ENCODE peak calls at places on chromosomes 4 and X, in four cellular contexts. One of them, this sample, is unnamed.

GRCh38 chrX:25278341-25278740 is 262.6 kb upstream of the ARX start:
- DNase-seq in pancreas: no peak
- DNase-seq in PC-3: no peak
- DNase-seq in amygdala: no peak
- DNase-seq in this sample: no peak

GRCh38 chrX:80765226-80765625 is 44.5 kb downstream of the BRWD3 start:
- DNase-seq in amygdala: no peak
- DNase-seq in PC-3: peak; percentile 83
- DNase-seq in pancreas: no peak
- DNase-seq in this sample: no peak

GRCh38 chr4:112003508-112003907 is 141.7 kb upstream of the FAM241A start:
- DNase-seq in pancreas: no peak
- DNase-seq in PC-3: no peak
- DNase-seq in amygdala: no peak
- DNase-seq in this sample: no peak

GRCh38 chr4:20464381-20464780 is 212.7 kb downstream of the SLIT2 start:
- DNase-seq in PC-3: peak; percentile 77
- DNase-seq in amygdala: no peak
- DNase-seq in pancreas: no peak
- DNase-seq in this sample: no peak

GRCh38 chrX:84197550-84197949 is 9.6 kb upstream of the RPS6KA6 start:
- DNase-seq in pancreas: no peak
- DNase-seq in amygdala: no peak
- DNase-seq in PC-3: peak; percentile 7
- DNase-seq in this sample: no peak

GRCh38 chrX:49226946-49227345 is 6.2 kb downstream of the CACNA1F start:
- DNase-seq in PC-3: no peak
- DNase-seq in pancreas: no peak
- DNase-seq in amygdala: no peak
- DNase-seq in this sample: no peak

GRCh38 chr4:177301127-177301639 is 8.5 kb upstream of the NEIL3 start:
- DNase-seq in PC-3: no peak
- DNase-seq in amygdala: no peak
- DNase-seq in pancreas: no peak
- DNase-seq in this sample: no peak

GRCh38 chr4:59135248-59135802 is 2025.1 kb upstream of the IGFBP7 start:
- DNase-seq in amygdala: no peak
- DNase-seq in pancreas: no peak
- DNase-seq in PC-3: no peak
- DNase-seq in this sample: no peak

GRCh38 chrX:72306851-72307645 is 1.3 kb upstream of the CITED1 start:
- DNase-seq in amygdala: peak; percentile 29
- DNase-seq in PC-3: peak; percentile 71
- DNase-seq in pancreas: peak; percentile 58
- DNase-seq in this sample: peak; percentile 92

GRCh38 chr4:74418063-74418670 is 26.8 kb upstream of the AREG start:
- DNase-seq in PC-3: peak; percentile 88
- DNase-seq in amygdala: no peak
- DNase-seq in pancreas: no peak
- DNase-seq in this sample: no peak

GRCh38 chrX:39688576-39689373 is 409.0 kb downstream of the BCOR start:
- DNase-seq in amygdala: peak; percentile 14
- DNase-seq in PC-3: peak; percentile 50
- DNase-seq in pancreas: peak; percentile 53
- DNase-seq in this sample: peak; percentile 90

GRCh38 chr4:71487324-71487677 is 148.5 kb downstream of the SLC4A4 start:
- DNase-seq in PC-3: no peak
- DNase-seq in amygdala: peak; percentile 23
- DNase-seq in pancreas: no peak
- DNase-seq in this sample: peak; percentile 24

GRCh38 chr4:147814334-147814733 is 82.4 kb downstream of the ARHGAP10 start:
- DNase-seq in pancreas: no peak
- DNase-seq in amygdala: no peak
- DNase-seq in PC-3: peak; percentile 9
- DNase-seq in this sample: no peak

GRCh38 chrX:46642145-46642544 is 68.6 kb downstream of the CHST7 start:
- DNase-seq in pancreas: no peak
- DNase-seq in amygdala: no peak
- DNase-seq in PC-3: peak; percentile 34
- DNase-seq in this sample: no peak

GRCh38 chrX:130245441-130245840 is 23.3 kb downstream of the ZNF280C start:
- DNase-seq in pancreas: no peak
- DNase-seq in PC-3: no peak
- DNase-seq in amygdala: no peak
- DNase-seq in this sample: no peak

GRCh38 chr4:21827575-21827974 is 121.0 kb downstream of the KCNIP4 start:
- DNase-seq in pancreas: no peak
- DNase-seq in PC-3: peak; percentile 53
- DNase-seq in amygdala: no peak
- DNase-seq in this sample: no peak

GRCh38 chrX:14032383-14032782 is 2.7 kb upstream of the GEMIN8 start:
- DNase-seq in PC-3: peak; percentile 66
- DNase-seq in amygdala: peak; percentile 5
- DNase-seq in pancreas: peak; percentile 35
- DNase-seq in this sample: peak; percentile 70

GRCh38 chr4:10584042-10584441 is 100.5 kb downstream of the CLNK start:
- DNase-seq in PC-3: peak; percentile 3
- DNase-seq in amygdala: no peak
- DNase-seq in pancreas: no peak
- DNase-seq in this sample: no peak

GRCh38 chr4:124464836-124465235 is 247.7 kb downstream of the ANKRD50 start:
- DNase-seq in pancreas: no peak
- DNase-seq in PC-3: no peak
- DNase-seq in amygdala: no peak
- DNase-seq in this sample: no peak

GRCh38 chrX:110951472-110952269 is 144.3 kb upstream of the PAK3 start:
- DNase-seq in amygdala: no peak
- DNase-seq in PC-3: no peak
- DNase-seq in pancreas: no peak
- DNase-seq in this sample: no peak

GRCh38 chrX:56107320-56107719 is 124.8 kb upstream of the KLF8 start:
- DNase-seq in PC-3: no peak
- DNase-seq in amygdala: no peak
- DNase-seq in pancreas: no peak
- DNase-seq in this sample: no peak

GRCh38 chrX:101265869-101266428 is 25.2 kb downstream of the TAF7L start:
- DNase-seq in PC-3: peak; percentile 66
- DNase-seq in pancreas: no peak
- DNase-seq in amygdala: no peak
- DNase-seq in this sample: no peak

GRCh38 chr4:135319685-135320084 is 1118.1 kb upstream of the PABPC4L start:
- DNase-seq in pancreas: no peak
- DNase-seq in PC-3: peak; percentile 4
- DNase-seq in amygdala: no peak
- DNase-seq in this sample: no peak

GRCh38 chr4:41882622-41883347 is 52.4 kb upstream of the TMEM33 start:
- DNase-seq in PC-3: peak; percentile 39
- DNase-seq in pancreas: no peak
- DNase-seq in amygdala: no peak
- DNase-seq in this sample: peak; percentile 84

GRCh38 chr4:41009411-41009810 is 204.9 kb downstream of the APBB2 start:
- DNase-seq in amygdala: no peak
- DNase-seq in PC-3: peak; percentile 81
- DNase-seq in pancreas: no peak
- DNase-seq in this sample: no peak

GRCh38 chr4:71669291-71669690 is 114.6 kb downstream of the GC start:
- DNase-seq in PC-3: no peak
- DNase-seq in amygdala: no peak
- DNase-seq in pancreas: no peak
- DNase-seq in this sample: no peak

GRCh38 chrX:150365953-150366911 is 3.1 kb downstream of the MAMLD1 start:
- DNase-seq in pancreas: peak; percentile 44
- DNase-seq in PC-3: peak; percentile 17
- DNase-seq in amygdala: peak; percentile 8
- DNase-seq in this sample: peak; percentile 73

GRCh38 chr4:183588169-183588675 is 70.8 kb downstream of the RWDD4 start:
- DNase-seq in amygdala: no peak
- DNase-seq in PC-3: no peak
- DNase-seq in pancreas: no peak
- DNase-seq in this sample: no peak

GRCh38 chrX:128975716-128976115 is 547.6 kb downstream of the SMARCA1 start:
- DNase-seq in PC-3: peak; percentile 33
- DNase-seq in pancreas: no peak
- DNase-seq in amygdala: peak; percentile 1
- DNase-seq in this sample: peak; percentile 71

GRCh38 chr4:153207561-153207960 is 3.3 kb downstream of the TRIM2 start:
- DNase-seq in amygdala: no peak
- DNase-seq in pancreas: peak; percentile 38
- DNase-seq in PC-3: peak; percentile 23
- DNase-seq in this sample: peak; percentile 46

GRCh38 chrX:7262551-7262950 is 114.6 kb upstream of the PUDP start:
- DNase-seq in PC-3: no peak
- DNase-seq in amygdala: no peak
- DNase-seq in pancreas: no peak
- DNase-seq in this sample: no peak

This sample was measured in retina.